ENCODE peak calls at places on chromosomes 7 and 10, in nine cellular contexts. One of them, this sample, is unnamed.

GRCh38 chr7:22700559-22701002 is 26.4 kb upstream of the IL6 start:
- DNase-seq in prostate gland: no peak
- DNase-seq in mammary epithelial cell: no peak
- DNase-seq in heart right ventricle: no peak
- DNase-seq in tibial artery: no peak
- DNase-seq in left lung: no peak
- DNase-seq in HCT116: no peak
- DNase-seq in SJCRH30: no peak
- DNase-seq in naive thymus-derived CD4-positive, alpha-beta T cell: no peak
- DNase-seq in this sample: no peak

GRCh38 chr10:5628366-5628765 is 38.0 kb downstream of the ASB13 start:
- DNase-seq in prostate gland: no peak
- DNase-seq in mammary epithelial cell: no peak
- DNase-seq in heart right ventricle: no peak
- DNase-seq in tibial artery: peak; percentile 71
- DNase-seq in left lung: no peak
- DNase-seq in HCT116: no peak
- DNase-seq in SJCRH30: no peak
- DNase-seq in naive thymus-derived CD4-positive, alpha-beta T cell: no peak
- DNase-seq in this sample: no peak

GRCh38 chr10:79299397-79300370 is 47.6 kb upstream of the PPIF start:
- DNase-seq in prostate gland: no peak
- DNase-seq in mammary epithelial cell: no peak
- DNase-seq in heart right ventricle: no peak
- DNase-seq in tibial artery: peak; percentile 70
- DNase-seq in left lung: no peak
- DNase-seq in HCT116: no peak
- DNase-seq in SJCRH30: no peak
- DNase-seq in naive thymus-derived CD4-positive, alpha-beta T cell: no peak
- DNase-seq in this sample: peak; percentile 35

GRCh38 chr10:77873558-77874380 is 52.8 kb downstream of the DLG5 start:
- DNase-seq in prostate gland: peak; percentile 81
- DNase-seq in mammary epithelial cell: peak; percentile 91
- DNase-seq in heart right ventricle: no peak
- DNase-seq in tibial artery: peak; percentile 36
- DNase-seq in left lung: no peak
- DNase-seq in HCT116: peak; percentile 73
- DNase-seq in SJCRH30: no peak
- DNase-seq in naive thymus-derived CD4-positive, alpha-beta T cell: no peak
- DNase-seq in this sample: peak; percentile 76

GRCh38 chr10:13400196-13400965 is 52.3 kb upstream of the SEPHS1 start:
- DNase-seq in prostate gland: no peak
- DNase-seq in mammary epithelial cell: no peak
- DNase-seq in heart right ventricle: no peak
- DNase-seq in tibial artery: no peak
- DNase-seq in left lung: no peak
- DNase-seq in HCT116: no peak
- DNase-seq in SJCRH30: no peak
- DNase-seq in naive thymus-derived CD4-positive, alpha-beta T cell: no peak
- DNase-seq in this sample: no peak

GRCh38 chr10:23172846-23173548 is 19.1 kb upstream of the PTF1A start:
- DNase-seq in prostate gland: no peak
- DNase-seq in mammary epithelial cell: peak; percentile 12
- DNase-seq in heart right ventricle: no peak
- DNase-seq in tibial artery: no peak
- DNase-seq in left lung: no peak
- DNase-seq in HCT116: no peak
- DNase-seq in SJCRH30: no peak
- DNase-seq in naive thymus-derived CD4-positive, alpha-beta T cell: no peak
- DNase-seq in this sample: no peak

GRCh38 chr7:1704326-1705241 is 34.5 kb downstream of the ELFN1 start:
- DNase-seq in prostate gland: no peak
- DNase-seq in mammary epithelial cell: no peak
- DNase-seq in heart right ventricle: no peak
- DNase-seq in tibial artery: no peak
- DNase-seq in left lung: peak; percentile 19
- DNase-seq in HCT116: no peak
- DNase-seq in SJCRH30: no peak
- DNase-seq in naive thymus-derived CD4-positive, alpha-beta T cell: no peak
- DNase-seq in this sample: no peak

GRCh38 chr10:27745380-27745718 is 270 bp downstream of the MKX start:
- DNase-seq in prostate gland: no peak
- DNase-seq in mammary epithelial cell: no peak
- DNase-seq in heart right ventricle: no peak
- DNase-seq in tibial artery: no peak
- DNase-seq in left lung: no peak
- DNase-seq in HCT116: no peak
- DNase-seq in SJCRH30: no peak
- DNase-seq in naive thymus-derived CD4-positive, alpha-beta T cell: no peak
- DNase-seq in this sample: no peak

GRCh38 chr10:132889556-132889955 is 52.8 kb downstream of the CFAP46 start:
- DNase-seq in prostate gland: no peak
- DNase-seq in mammary epithelial cell: no peak
- DNase-seq in heart right ventricle: peak; percentile 3
- DNase-seq in tibial artery: peak; percentile 18
- DNase-seq in left lung: peak; percentile 13
- DNase-seq in HCT116: no peak
- DNase-seq in SJCRH30: no peak
- DNase-seq in naive thymus-derived CD4-positive, alpha-beta T cell: no peak
- DNase-seq in this sample: no peak

GRCh38 chr10:112080284-112080683 is 103.3 kb downstream of the GPAM start:
- DNase-seq in prostate gland: no peak
- DNase-seq in mammary epithelial cell: no peak
- DNase-seq in heart right ventricle: no peak
- DNase-seq in tibial artery: no peak
- DNase-seq in left lung: no peak
- DNase-seq in HCT116: no peak
- DNase-seq in SJCRH30: no peak
- DNase-seq in naive thymus-derived CD4-positive, alpha-beta T cell: no peak
- DNase-seq in this sample: no peak

GRCh38 chr7:19079066-19079465 is 38.4 kb downstream of the TWIST1 start:
- DNase-seq in prostate gland: no peak
- DNase-seq in mammary epithelial cell: peak; percentile 60
- DNase-seq in heart right ventricle: no peak
- DNase-seq in tibial artery: no peak
- DNase-seq in left lung: no peak
- DNase-seq in HCT116: peak; percentile 12
- DNase-seq in SJCRH30: peak; percentile 22
- DNase-seq in naive thymus-derived CD4-positive, alpha-beta T cell: no peak
- DNase-seq in this sample: no peak

GRCh38 chr10:48462482-48463020 is 142.3 kb downstream of the ARHGAP22 start:
- DNase-seq in prostate gland: no peak
- DNase-seq in mammary epithelial cell: no peak
- DNase-seq in heart right ventricle: no peak
- DNase-seq in tibial artery: no peak
- DNase-seq in left lung: no peak
- DNase-seq in HCT116: no peak
- DNase-seq in SJCRH30: no peak
- DNase-seq in naive thymus-derived CD4-positive, alpha-beta T cell: no peak
- DNase-seq in this sample: no peak

GRCh38 chr7:103148994-103149807 is at the start of gene NAPEPLD:
- DNase-seq in prostate gland: peak; percentile 71
- DNase-seq in mammary epithelial cell: peak; percentile 75
- DNase-seq in heart right ventricle: peak; percentile 91
- DNase-seq in tibial artery: peak; percentile 88
- DNase-seq in left lung: peak; percentile 89
- DNase-seq in HCT116: peak; percentile 62
- DNase-seq in SJCRH30: peak; percentile 91
- DNase-seq in naive thymus-derived CD4-positive, alpha-beta T cell: peak; percentile 76
- DNase-seq in this sample: peak; percentile 96

GRCh38 chr7:34452363-34452762 is 205.7 kb upstream of the NPSR1 start:
- DNase-seq in prostate gland: no peak
- DNase-seq in mammary epithelial cell: no peak
- DNase-seq in heart right ventricle: no peak
- DNase-seq in tibial artery: no peak
- DNase-seq in left lung: no peak
- DNase-seq in HCT116: no peak
- DNase-seq in SJCRH30: no peak
- DNase-seq in naive thymus-derived CD4-positive, alpha-beta T cell: no peak
- DNase-seq in this sample: no peak

GRCh38 chr7:113770146-113770738 is 148.6 kb downstream of the PPP1R3A start:
- DNase-seq in prostate gland: no peak
- DNase-seq in mammary epithelial cell: no peak
- DNase-seq in heart right ventricle: no peak
- DNase-seq in tibial artery: no peak
- DNase-seq in left lung: no peak
- DNase-seq in HCT116: no peak
- DNase-seq in SJCRH30: no peak
- DNase-seq in naive thymus-derived CD4-positive, alpha-beta T cell: no peak
- DNase-seq in this sample: peak; percentile 29

GRCh38 chr7:381211-382117 is 91.5 kb downstream of the FOXL3 start:
- DNase-seq in prostate gland: no peak
- DNase-seq in mammary epithelial cell: no peak
- DNase-seq in heart right ventricle: no peak
- DNase-seq in tibial artery: peak; percentile 8
- DNase-seq in left lung: no peak
- DNase-seq in HCT116: no peak
- DNase-seq in SJCRH30: no peak
- DNase-seq in naive thymus-derived CD4-positive, alpha-beta T cell: no peak
- DNase-seq in this sample: peak; percentile 43

GRCh38 chr10:97708976-97709745 is 4.4 kb upstream of the MARVELD1 start:
- DNase-seq in prostate gland: peak; percentile 69
- DNase-seq in mammary epithelial cell: no peak
- DNase-seq in heart right ventricle: peak; percentile 49
- DNase-seq in tibial artery: peak; percentile 86
- DNase-seq in left lung: peak; percentile 68
- DNase-seq in HCT116: no peak
- DNase-seq in SJCRH30: peak; percentile 84
- DNase-seq in naive thymus-derived CD4-positive, alpha-beta T cell: no peak
- DNase-seq in this sample: peak; percentile 90

GRCh38 chr10:92747600-92747999 is 57.8 kb downstream of the HHEX start:
- DNase-seq in prostate gland: no peak
- DNase-seq in mammary epithelial cell: no peak
- DNase-seq in heart right ventricle: no peak
- DNase-seq in tibial artery: no peak
- DNase-seq in left lung: peak; percentile 47
- DNase-seq in HCT116: no peak
- DNase-seq in SJCRH30: no peak
- DNase-seq in naive thymus-derived CD4-positive, alpha-beta T cell: peak; percentile 1
- DNase-seq in this sample: no peak

DNA sequence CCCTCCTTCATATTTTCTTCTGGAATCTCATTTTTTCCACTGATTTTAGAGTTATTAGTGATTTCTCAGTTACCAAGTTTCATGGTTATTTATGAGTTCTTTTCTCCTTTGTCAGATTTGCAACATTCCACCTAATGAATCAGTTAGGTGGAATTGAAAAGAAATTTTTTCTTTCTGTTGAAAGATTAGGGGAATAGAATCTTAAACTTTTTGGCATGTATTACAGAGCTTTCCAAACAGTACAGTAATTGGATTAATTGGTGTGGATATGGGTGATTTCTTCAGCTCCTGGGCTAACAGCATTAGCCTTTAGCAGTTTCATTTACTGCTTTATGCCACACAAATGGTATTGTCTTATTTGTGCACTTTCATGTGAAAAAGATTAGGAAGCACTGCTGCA is 17.0 kb downstream of the STAM start:
- DNase-seq in prostate gland: no peak
- DNase-seq in mammary epithelial cell: no peak
- DNase-seq in heart right ventricle: no peak
- DNase-seq in tibial artery: no peak
- DNase-seq in left lung: no peak
- DNase-seq in HCT116: no peak
- DNase-seq in SJCRH30: no peak
- DNase-seq in naive thymus-derived CD4-positive, alpha-beta T cell: no peak
- DNase-seq in this sample: no peak
- H3K27ac ChIP-seq in prostate gland: no peak overlapping the region
- H3K27ac ChIP-seq in mammary epithelial cell: no peak overlapping the region
- H3K27ac ChIP-seq in heart right ventricle: no peak overlapping the region
- H3K27ac ChIP-seq in tibial artery: no peak overlapping the region
- H3K27ac ChIP-seq in left lung: no peak overlapping the region
- H3K27ac ChIP-seq in HCT116: no peak overlapping the region
- H3K27ac ChIP-seq in SJCRH30: no peak overlapping the region
- H3K27ac ChIP-seq in naive thymus-derived CD4-positive, alpha-beta T cell: no peak overlapping the region
- H3K27ac ChIP-seq in this sample: no peak overlapping the region

DNA sequence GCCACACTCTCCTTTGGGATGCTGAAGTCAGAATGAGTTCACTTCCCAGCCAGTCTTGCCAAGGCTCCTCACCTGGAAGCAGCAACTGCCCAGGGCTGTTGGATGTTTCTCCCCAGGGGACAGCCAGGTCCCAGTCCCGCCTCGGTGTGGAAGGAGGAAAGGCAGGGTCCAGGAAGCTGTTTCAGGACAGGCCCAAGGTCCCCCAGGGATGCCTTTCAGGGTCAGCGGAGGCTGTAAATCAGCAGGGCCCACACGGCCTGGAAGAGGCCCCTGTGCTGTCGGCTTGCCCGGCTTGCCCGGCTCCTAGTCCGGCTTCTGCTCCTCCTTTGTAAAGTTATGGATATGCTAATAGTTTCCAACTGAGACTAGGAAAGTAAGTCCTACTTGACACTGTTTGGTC is 10.3 kb downstream of the IKZF1 start:
- DNase-seq in prostate gland: no peak
- DNase-seq in mammary epithelial cell: no peak
- DNase-seq in heart right ventricle: no peak
- DNase-seq in tibial artery: no peak
- DNase-seq in left lung: no peak
- DNase-seq in HCT116: no peak
- DNase-seq in SJCRH30: no peak
- DNase-seq in naive thymus-derived CD4-positive, alpha-beta T cell: no peak
- DNase-seq in this sample: no peak
- H3K27ac ChIP-seq in prostate gland: no peak overlapping the region
- H3K27ac ChIP-seq in mammary epithelial cell: no peak overlapping the region
- H3K27ac ChIP-seq in heart right ventricle: no peak overlapping the region
- H3K27ac ChIP-seq in tibial artery: no peak overlapping the region
- H3K27ac ChIP-seq in left lung: peak overlapping the region; percentile 29
- H3K27ac ChIP-seq in HCT116: no peak overlapping the region
- H3K27ac ChIP-seq in SJCRH30: no peak overlapping the region
- H3K27ac ChIP-seq in naive thymus-derived CD4-positive, alpha-beta T cell: peak overlapping the region; percentile 90
- H3K27ac ChIP-seq in this sample: no peak overlapping the region

GRCh38 chr10:130512936-130513335 is 376.7 kb downstream of the GLRX3 start:
- DNase-seq in prostate gland: no peak
- DNase-seq in mammary epithelial cell: no peak
- DNase-seq in heart right ventricle: no peak
- DNase-seq in tibial artery: no peak
- DNase-seq in left lung: no peak
- DNase-seq in HCT116: no peak
- DNase-seq in SJCRH30: no peak
- DNase-seq in naive thymus-derived CD4-positive, alpha-beta T cell: no peak
- DNase-seq in this sample: no peak
- H3K27ac ChIP-seq in prostate gland: no peak overlapping the region
- H3K27ac ChIP-seq in mammary epithelial cell: no peak overlapping the region
- H3K27ac ChIP-seq in heart right ventricle: no peak overlapping the region
- H3K27ac ChIP-seq in tibial artery: no peak overlapping the region
- H3K27ac ChIP-seq in left lung: no peak overlapping the region
- H3K27ac ChIP-seq in HCT116: no peak overlapping the region
- H3K27ac ChIP-seq in SJCRH30: no peak overlapping the region
- H3K27ac ChIP-seq in naive thymus-derived CD4-positive, alpha-beta T cell: no peak overlapping the region
- H3K27ac ChIP-seq in this sample: no peak overlapping the region

DNA sequence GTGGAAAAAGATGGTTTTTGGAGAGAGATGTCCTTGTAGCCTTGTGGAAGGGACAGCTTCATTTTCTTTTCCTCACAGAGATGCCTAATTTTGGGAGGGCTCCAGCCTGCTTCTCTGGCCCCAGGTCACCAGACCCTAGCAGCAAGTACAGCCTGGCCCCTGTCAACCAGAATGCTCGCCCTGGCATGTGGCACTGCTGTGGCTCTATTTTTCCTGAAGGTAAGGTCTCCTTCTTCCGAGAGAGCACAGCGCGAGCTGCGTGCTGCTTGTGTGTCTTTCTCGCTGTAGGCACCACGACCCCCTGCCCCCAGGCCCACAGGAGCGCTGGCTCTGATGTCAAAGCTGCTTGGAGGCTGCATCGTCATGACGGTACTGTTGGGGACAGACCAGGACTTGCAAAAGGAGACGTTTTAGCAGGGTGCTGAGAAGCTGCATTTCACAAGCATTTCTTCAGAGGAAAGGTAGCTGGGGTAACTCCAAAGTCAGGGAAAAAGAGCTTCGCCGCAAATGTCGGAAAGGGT is 58.7 kb downstream of the CLEC2L start:
- DNase-seq in prostate gland: no peak
- DNase-seq in mammary epithelial cell: no peak
- DNase-seq in heart right ventricle: no peak
- DNase-seq in tibial artery: no peak
- DNase-seq in left lung: no peak
- DNase-seq in HCT116: no peak
- DNase-seq in SJCRH30: no peak
- DNase-seq in naive thymus-derived CD4-positive, alpha-beta T cell: no peak
- DNase-seq in this sample: no peak
- H3K27ac ChIP-seq in prostate gland: no peak overlapping the region
- H3K27ac ChIP-seq in mammary epithelial cell: no peak overlapping the region
- H3K27ac ChIP-seq in heart right ventricle: no peak overlapping the region
- H3K27ac ChIP-seq in tibial artery: no peak overlapping the region
- H3K27ac ChIP-seq in left lung: no peak overlapping the region
- H3K27ac ChIP-seq in HCT116: no peak overlapping the region
- H3K27ac ChIP-seq in SJCRH30: no peak overlapping the region
- H3K27ac ChIP-seq in naive thymus-derived CD4-positive, alpha-beta T cell: no peak overlapping the region
- H3K27ac ChIP-seq in this sample: no peak overlapping the region

This sample was measured in right cardiac atrium.